ENCODE peak calls at places on chromosomes 1 and 21, in five cellular contexts. One of them, this sample, is unnamed.

GRCh38 chr1:187433598-187433997 is 604.8 kb downstream of the PLA2G4A start:
- DNase-seq in coronary artery: no peak
- DNase-seq in mammary epithelial cell: no peak
- DNase-seq in CD4-positive, alpha-beta T cell: no peak
- DNase-seq in body of pancreas: no peak
- DNase-seq in this sample: no peak

GRCh38 chr1:209207126-209207700 is 376.3 kb upstream of the CAMK1G start:
- DNase-seq in coronary artery: no peak
- DNase-seq in mammary epithelial cell: no peak
- DNase-seq in CD4-positive, alpha-beta T cell: no peak
- DNase-seq in body of pancreas: no peak
- DNase-seq in this sample: no peak

GRCh38 chr1:90969241-90969640 is 52.6 kb downstream of the ZNF644 start:
- DNase-seq in coronary artery: no peak
- DNase-seq in mammary epithelial cell: no peak
- DNase-seq in CD4-positive, alpha-beta T cell: no peak
- DNase-seq in body of pancreas: no peak
- DNase-seq in this sample: no peak

GRCh38 chr1:211735208-211736170 is 60.1 kb upstream of the NEK2 start:
- DNase-seq in coronary artery: no peak
- DNase-seq in mammary epithelial cell: peak; percentile 85
- DNase-seq in CD4-positive, alpha-beta T cell: no peak
- DNase-seq in body of pancreas: peak; percentile 73
- DNase-seq in this sample: peak; percentile 27

GRCh38 chr21:46128983-46129571 is 26.3 kb downstream of the FTCD start:
- DNase-seq in coronary artery: no peak
- DNase-seq in mammary epithelial cell: no peak
- DNase-seq in CD4-positive, alpha-beta T cell: peak; percentile 4
- DNase-seq in body of pancreas: no peak
- DNase-seq in this sample: no peak

GRCh38 chr1:165917166-165917565 is 89.8 kb downstream of the UCK2 start:
- DNase-seq in coronary artery: no peak
- DNase-seq in mammary epithelial cell: no peak
- DNase-seq in CD4-positive, alpha-beta T cell: no peak
- DNase-seq in body of pancreas: no peak
- DNase-seq in this sample: no peak

GRCh38 chr1:31936278-31936965 is 1.7 kb downstream of the PTP4A2 start:
- DNase-seq in coronary artery: no peak
- DNase-seq in mammary epithelial cell: peak; percentile 38
- DNase-seq in CD4-positive, alpha-beta T cell: no peak
- DNase-seq in body of pancreas: no peak
- DNase-seq in this sample: no peak

GRCh38 chr1:186014370-186015030 is 280.3 kb downstream of the HMCN1 start:
- DNase-seq in coronary artery: no peak
- DNase-seq in mammary epithelial cell: no peak
- DNase-seq in CD4-positive, alpha-beta T cell: no peak
- DNase-seq in body of pancreas: no peak
- DNase-seq in this sample: no peak

GRCh38 chr1:89041055-89041707 is 18.5 kb upstream of the GBP3 start:
- DNase-seq in coronary artery: no peak
- DNase-seq in mammary epithelial cell: peak; percentile 79
- DNase-seq in CD4-positive, alpha-beta T cell: no peak
- DNase-seq in body of pancreas: no peak
- DNase-seq in this sample: no peak

GRCh38 chr1:46714976-46715375 is 3.9 kb downstream of the EFCAB14 start:
- DNase-seq in coronary artery: no peak
- DNase-seq in mammary epithelial cell: no peak
- DNase-seq in CD4-positive, alpha-beta T cell: no peak
- DNase-seq in body of pancreas: no peak
- DNase-seq in this sample: no peak

GRCh38 chr1:218421531-218421930 is 76.4 kb downstream of the TGFB2 start:
- DNase-seq in coronary artery: no peak
- DNase-seq in mammary epithelial cell: peak; percentile 19
- DNase-seq in CD4-positive, alpha-beta T cell: no peak
- DNase-seq in body of pancreas: no peak
- DNase-seq in this sample: no peak

GRCh38 chr21:44290327-44291077 is 4.8 kb downstream of the AIRE start:
- DNase-seq in coronary artery: no peak
- DNase-seq in mammary epithelial cell: no peak
- DNase-seq in CD4-positive, alpha-beta T cell: no peak
- DNase-seq in body of pancreas: no peak
- DNase-seq in this sample: no peak

GRCh38 chr1:242002528-242002927 is 3.6 kb upstream of the MAP1LC3C start:
- DNase-seq in coronary artery: no peak
- DNase-seq in mammary epithelial cell: no peak
- DNase-seq in CD4-positive, alpha-beta T cell: no peak
- DNase-seq in body of pancreas: no peak
- DNase-seq in this sample: no peak

GRCh38 chr1:51519048-51519856 is at the start of gene EPS15:
- DNase-seq in coronary artery: peak; percentile 90
- DNase-seq in mammary epithelial cell: peak; percentile 84
- DNase-seq in CD4-positive, alpha-beta T cell: peak; percentile 78
- DNase-seq in body of pancreas: peak; percentile 86
- DNase-seq in this sample: peak; percentile 82

GRCh38 chr21:45294509-45295291 is 7.0 kb upstream of the POFUT2 start:
- DNase-seq in coronary artery: peak; percentile 99
- DNase-seq in mammary epithelial cell: no peak
- DNase-seq in CD4-positive, alpha-beta T cell: no peak
- DNase-seq in body of pancreas: peak; percentile 69
- DNase-seq in this sample: no peak

GRCh38 chr1:185645686-185646085 is 88.5 kb upstream of the HMCN1 start:
- DNase-seq in coronary artery: no peak
- DNase-seq in mammary epithelial cell: no peak
- DNase-seq in CD4-positive, alpha-beta T cell: no peak
- DNase-seq in body of pancreas: no peak
- DNase-seq in this sample: no peak

GRCh38 chr1:244112646-244113045 is 61.6 kb downstream of the ZBTB18 start:
- DNase-seq in coronary artery: no peak
- DNase-seq in mammary epithelial cell: no peak
- DNase-seq in CD4-positive, alpha-beta T cell: no peak
- DNase-seq in body of pancreas: no peak
- DNase-seq in this sample: no peak

GRCh38 chr1:171583581-171584194 is 38.4 kb upstream of the MYOCOS start:
- DNase-seq in coronary artery: no peak
- DNase-seq in mammary epithelial cell: no peak
- DNase-seq in CD4-positive, alpha-beta T cell: no peak
- DNase-seq in body of pancreas: no peak
- DNase-seq in this sample: no peak

GRCh38 chr1:248821101-248821500 is 4.6 kb downstream of the SH3BP5L start:
- DNase-seq in coronary artery: peak; percentile 71
- DNase-seq in mammary epithelial cell: peak; percentile 21
- DNase-seq in CD4-positive, alpha-beta T cell: no peak
- DNase-seq in body of pancreas: no peak
- DNase-seq in this sample: no peak

GRCh38 chr21:32184059-32184458 is 94.8 kb downstream of the MIS18A start:
- DNase-seq in coronary artery: no peak
- DNase-seq in mammary epithelial cell: no peak
- DNase-seq in CD4-positive, alpha-beta T cell: no peak
- DNase-seq in body of pancreas: no peak
- DNase-seq in this sample: no peak

GRCh38 chr1:154176341-154176740 is 15.6 kb downstream of the TPM3 start:
- DNase-seq in coronary artery: no peak
- DNase-seq in mammary epithelial cell: peak; percentile 54
- DNase-seq in CD4-positive, alpha-beta T cell: no peak
- DNase-seq in body of pancreas: no peak
- DNase-seq in this sample: no peak

GRCh38 chr1:35644204-35644603 is 2.9 kb upstream of the PSMB2 start:
- DNase-seq in coronary artery: no peak
- DNase-seq in mammary epithelial cell: no peak
- DNase-seq in CD4-positive, alpha-beta T cell: no peak
- DNase-seq in body of pancreas: no peak
- DNase-seq in this sample: no peak

GRCh38 chr1:59541161-59541560 is 244.3 kb downstream of the FGGY start:
- DNase-seq in coronary artery: no peak
- DNase-seq in mammary epithelial cell: no peak
- DNase-seq in CD4-positive, alpha-beta T cell: no peak
- DNase-seq in body of pancreas: no peak
- DNase-seq in this sample: no peak

GRCh38 chr1:171994293-171994692 is 153.0 kb downstream of the DNM3 start:
- DNase-seq in coronary artery: no peak
- DNase-seq in mammary epithelial cell: no peak
- DNase-seq in CD4-positive, alpha-beta T cell: no peak
- DNase-seq in body of pancreas: no peak
- DNase-seq in this sample: no peak

GRCh38 chr1:55959136-55959548 is 620.2 kb downstream of the PLPP3 start:
- DNase-seq in coronary artery: no peak
- DNase-seq in mammary epithelial cell: no peak
- DNase-seq in CD4-positive, alpha-beta T cell: no peak
- DNase-seq in body of pancreas: no peak
- DNase-seq in this sample: no peak

GRCh38 chr1:26075421-26076144 is 8.2 kb upstream of the TRIM63 start:
- DNase-seq in coronary artery: no peak
- DNase-seq in mammary epithelial cell: no peak
- DNase-seq in CD4-positive, alpha-beta T cell: no peak
- DNase-seq in body of pancreas: peak; percentile 76
- DNase-seq in this sample: no peak

GRCh38 chr21:43703068-43703880 is 15.7 kb upstream of the PDXK start:
- DNase-seq in coronary artery: no peak
- DNase-seq in mammary epithelial cell: no peak
- DNase-seq in CD4-positive, alpha-beta T cell: peak; percentile 21
- DNase-seq in body of pancreas: peak; percentile 70
- DNase-seq in this sample: peak; percentile 33

GRCh38 chr1:4029376-4029775 is 129.3 kb upstream of the C1orf174 start:
- DNase-seq in coronary artery: no peak
- DNase-seq in mammary epithelial cell: no peak
- DNase-seq in CD4-positive, alpha-beta T cell: no peak
- DNase-seq in body of pancreas: no peak
- DNase-seq in this sample: no peak

GRCh38 chr1:4032571-4032970 is 132.5 kb upstream of the C1orf174 start:
- DNase-seq in coronary artery: no peak
- DNase-seq in mammary epithelial cell: no peak
- DNase-seq in CD4-positive, alpha-beta T cell: no peak
- DNase-seq in body of pancreas: no peak
- DNase-seq in this sample: no peak

GRCh38 chr1:4033129-4033676 is 133.1 kb upstream of the C1orf174 start:
- DNase-seq in coronary artery: no peak
- DNase-seq in mammary epithelial cell: no peak
- DNase-seq in CD4-positive, alpha-beta T cell: no peak
- DNase-seq in body of pancreas: no peak
- DNase-seq in this sample: no peak

GRCh38 chr1:4033732-4034131 is 133.7 kb upstream of the C1orf174 start:
- DNase-seq in coronary artery: no peak
- DNase-seq in mammary epithelial cell: no peak
- DNase-seq in CD4-positive, alpha-beta T cell: no peak
- DNase-seq in body of pancreas: no peak
- DNase-seq in this sample: no peak

DNA sequence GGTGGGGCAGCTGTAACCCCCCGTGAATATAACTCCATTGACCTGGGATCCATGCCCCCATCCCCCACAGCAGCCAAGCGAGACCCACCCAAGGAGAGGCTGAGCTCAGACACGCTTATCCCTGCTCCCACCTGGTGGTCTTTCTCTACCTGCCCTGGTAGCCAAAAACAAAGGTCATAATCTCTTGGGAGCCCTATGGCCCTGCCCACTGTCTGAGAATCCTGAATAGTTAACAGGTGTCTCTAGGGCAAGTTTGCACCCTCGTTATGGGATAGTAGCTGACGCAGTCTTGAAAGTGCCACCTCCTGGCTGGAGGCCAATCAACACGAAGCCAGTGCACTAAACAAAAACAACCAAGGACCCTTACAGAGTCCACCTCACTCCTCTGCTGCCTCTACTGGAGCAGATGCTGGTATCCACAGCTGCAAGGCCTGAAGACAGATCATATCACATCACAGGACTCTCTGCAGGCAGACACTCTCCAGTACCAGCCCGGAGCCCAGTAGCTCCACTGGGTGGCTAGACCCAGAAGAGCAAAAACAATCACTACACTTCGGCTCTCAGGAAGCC is 134.3 kb upstream of the C1orf174 start:
- DNase-seq in coronary artery: no peak
- DNase-seq in mammary epithelial cell: no peak
- DNase-seq in CD4-positive, alpha-beta T cell: no peak
- DNase-seq in body of pancreas: no peak
- DNase-seq in this sample: no peak
- TF ChIP-seq CTCF in coronary artery: no peak
- TF ChIP-seq CTCF in mammary epithelial cell: no peak
- TF ChIP-seq CTCF in CD4-positive, alpha-beta T cell: no peak
- TF ChIP-seq CTCF in body of pancreas: no peak
- TF ChIP-seq CTCF in this sample: no peak

GRCh38 chr1:85115933-85116332 is 67.6 kb upstream of the MCOLN3 start:
- DNase-seq in coronary artery: no peak
- DNase-seq in mammary epithelial cell: no peak
- DNase-seq in CD4-positive, alpha-beta T cell: no peak
- DNase-seq in body of pancreas: no peak
- DNase-seq in this sample: no peak
- TF ChIP-seq CTCF in coronary artery: no peak
- TF ChIP-seq CTCF in mammary epithelial cell: no peak
- TF ChIP-seq CTCF in CD4-positive, alpha-beta T cell: no peak
- TF ChIP-seq CTCF in body of pancreas: no peak
- TF ChIP-seq CTCF in this sample: no peak

DNA sequence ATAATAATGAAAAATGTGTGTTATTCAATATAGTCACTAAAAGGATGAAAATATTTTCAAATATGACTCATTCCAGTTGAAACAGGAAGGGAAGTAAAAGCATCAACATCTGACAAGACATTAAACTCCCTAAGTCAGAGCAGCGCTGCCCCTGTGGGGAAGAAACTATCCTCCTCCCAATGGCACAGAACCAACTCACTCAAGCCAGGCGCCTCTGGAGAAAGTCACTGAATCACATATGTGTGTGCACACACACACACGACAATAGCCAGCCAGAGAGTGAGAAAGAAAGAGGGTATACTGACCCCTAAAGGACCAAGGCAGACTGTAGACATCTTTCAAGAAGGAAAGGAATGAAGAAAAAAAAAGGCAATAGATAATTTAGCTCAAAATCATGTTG is 126.9 kb downstream of the SETD4 start:
- DNase-seq in coronary artery: peak; percentile 78
- DNase-seq in mammary epithelial cell: peak; percentile 80
- DNase-seq in CD4-positive, alpha-beta T cell: no peak
- DNase-seq in body of pancreas: peak; percentile 37
- DNase-seq in this sample: no peak
- TF ChIP-seq CTCF in coronary artery: no peak
- TF ChIP-seq CTCF in mammary epithelial cell: peak; percentile 24
- TF ChIP-seq CTCF in CD4-positive, alpha-beta T cell: no peak
- TF ChIP-seq CTCF in body of pancreas: peak; percentile 16
- TF ChIP-seq CTCF in this sample: no peak

GRCh38 chr1:21526441-21526840 is 17.2 kb downstream of the ALPL start:
- DNase-seq in coronary artery: no peak
- DNase-seq in mammary epithelial cell: no peak
- DNase-seq in CD4-positive, alpha-beta T cell: no peak
- DNase-seq in body of pancreas: no peak
- DNase-seq in this sample: no peak
- TF ChIP-seq CTCF in coronary artery: no peak
- TF ChIP-seq CTCF in mammary epithelial cell: no peak
- TF ChIP-seq CTCF in CD4-positive, alpha-beta T cell: no peak
- TF ChIP-seq CTCF in body of pancreas: no peak
- TF ChIP-seq CTCF in this sample: no peak

GRCh38 chr1:227562923-227563318 is 435 bp upstream of the ZNF678 start:
- DNase-seq in coronary artery: peak; percentile 72
- DNase-seq in mammary epithelial cell: no peak
- DNase-seq in CD4-positive, alpha-beta T cell: no peak
- DNase-seq in body of pancreas: no peak
- DNase-seq in this sample: no peak
- TF ChIP-seq CTCF in coronary artery: no peak
- TF ChIP-seq CTCF in mammary epithelial cell: no peak
- TF ChIP-seq CTCF in CD4-positive, alpha-beta T cell: no peak
- TF ChIP-seq CTCF in body of pancreas: no peak
- TF ChIP-seq CTCF in this sample: no peak